ENCODE peak calls at places on chromosomes 6 and 20, in seven cellular contexts. Z is bronchial epithelial cell, Y is NCI-H2029 treated with DMSO at 0.1 percent for 48 hours, J is naive B cell, B is psoas muscle, W is suprapubic skin, O is epithelial cell of esophagus. R is an unnamed sample.
A peak's percentile ranks its signal among the peaks of the same experiment; 100 is the strongest.

GRCh38 chr6:107488875-107489635 is 862 bp upstream of the SOBP start:
- DNase-seq in J (peak; percentile 18), B (peak; percentile 46), W (no peak), O (no peak), Z (no peak), Y (no peak), R (peak; percentile 30)

GRCh38 chr20:62501801-62502495 is 26.2 kb upstream of the GATA5 start:
- DNase-seq in O (peak; percentile 86), B (no peak), Y (no peak), W (no peak), Z (peak; percentile 81), J (peak; percentile 18), R (peak; percentile 61)

GRCh38 chr6:121994936-121995335 is 404.5 kb upstream of the HSF2 start:
- DNase-seq in Z (no peak), B (no peak), Y (no peak), J (no peak), O (no peak), W (no peak), R (no peak)

GRCh38 chr6:25637946-25638345 is 14.1 kb upstream of the SCGN start:
- DNase-seq in W (no peak), J (no peak), Z (peak; percentile 15), O (peak; percentile 42), B (no peak), Y (peak; percentile 48), R (no peak)

GRCh38 chr20:25005661-25006060 is 13.1 kb upstream of the APMAP start:
- DNase-seq in J (no peak), O (no peak), Z (no peak), B (no peak), Y (no peak), W (peak; percentile 62), R (no peak)

GRCh38 chr20:38652995-38653394 is 51.4 kb downstream of the ARHGAP40 start:
- DNase-seq in O (no peak), B (no peak), W (no peak), Z (no peak), J (no peak), Y (no peak), R (no peak)

GRCh38 chr6:33622456-33623431 is 1.6 kb downstream of the ITPR3 start:
- DNase-seq in O (peak; percentile 82), W (no peak), Y (no peak), J (no peak), B (no peak), Z (peak; percentile 74), R (no peak)

GRCh38 chr6:51817832-51818231 is 269.6 kb downstream of the PKHD1 start:
- DNase-seq in O (no peak), B (no peak), Y (no peak), W (no peak), J (no peak), Z (no peak), R (no peak)

GRCh38 chr20:57716202-57716601 is 6.4 kb upstream of the PMEPA1 start:
- DNase-seq in J (no peak), Y (no peak), W (no peak), Z (peak; percentile 93), B (no peak), O (peak; percentile 89), R (no peak)

GRCh38 chr20:16368645-16369292 is 204.5 kb downstream of the KIF16B start:
- DNase-seq in O (peak; percentile 5), Z (peak; percentile 12), J (no peak), Y (no peak), B (no peak), W (no peak), R (no peak)

GRCh38 chr6:18147160-18147559 is 7.7 kb downstream of the TPMT start:
- DNase-seq in Y (no peak), O (peak; percentile 77), B (no peak), J (no peak), Z (peak; percentile 76), W (no peak), R (no peak)

GRCh38 chr20:44959082-44959895 is 908 bp downstream of the TOMM34 start:
- DNase-seq in B (no peak), W (no peak), Y (no peak), J (no peak), Z (peak; percentile 94), O (peak; percentile 88), R (no peak)

GRCh38 chr20:59013959-59014608 is 5.1 kb upstream of the TUBB1 start:
- DNase-seq in W (no peak), B (no peak), J (no peak), Y (no peak), Z (no peak), O (no peak), R (no peak)

GRCh38 chr6:108168980-108169800 is 3.4 kb downstream of the NR2E1 start:
- DNase-seq in O (no peak), B (no peak), Y (no peak), J (no peak), W (no peak), Z (no peak), R (no peak)

GRCh38 chr6:89970072-89970471 is 75.8 kb downstream of the GJA10 start:
- DNase-seq in J (no peak), Z (no peak), Y (no peak), O (no peak), W (no peak), B (no peak), R (no peak)

GRCh38 chr6:123940551-123940950 is 136.9 kb downstream of the NKAIN2 start:
- DNase-seq in J (no peak), B (no peak), O (peak; percentile 27), Y (no peak), W (no peak), Z (peak; percentile 6), R (no peak)

GRCh38 chr6:33008944-33009861 is at the start of gene HLA-DOA:
- DNase-seq in O (no peak), Z (no peak), B (no peak), W (no peak), Y (no peak), J (peak; percentile 84), R (peak; percentile 83)

GRCh38 chr6:15299430-15300131 is 53.7 kb downstream of the JARID2 start:
- DNase-seq in O (no peak), J (peak; percentile 81), W (no peak), B (peak; percentile 35), Z (no peak), Y (no peak), R (peak; percentile 80)

GRCh38 chr20:25509084-25509483 is 76.2 kb downstream of the NINL start:
- DNase-seq in W (no peak), B (no peak), J (no peak), O (no peak), Z (no peak), Y (no peak), R (no peak)

GRCh38 chr20:57049298-57049697 is 217.1 kb downstream of the BMP7 start:
- DNase-seq in O (no peak), B (no peak), Z (no peak), J (no peak), W (no peak), Y (no peak), R (no peak)

GRCh38 chr20:37992802-37993538 is 40.3 kb downstream of the TTI1 start:
- DNase-seq in O (peak; percentile 90), B (peak; percentile 49), W (no peak), Y (no peak), Z (peak; percentile 92), J (peak; percentile 27), R (no peak)

GRCh38 chr20:36547186-36548005 is 6.1 kb downstream of the MYL9 start:
- DNase-seq in B (no peak), Y (no peak), J (no peak), O (no peak), Z (no peak), W (no peak), R (no peak)

GRCh38 chr6:81105998-81106397 is 646.5 kb downstream of the TENT5A start:
- DNase-seq in Z (no peak), W (no peak), J (no peak), O (no peak), B (no peak), Y (no peak), R (no peak)